ENCODE peak calls at places on chromosomes 5 and 9, in ten cellular contexts. B is astrocyte of the spinal cord; X is mesenchymal stem cell; H is NCI-H2081; G is mammary epithelial cell; F is ecto neural progenitor cell; Z is WERI-Rb-1; R is omental fat pad; A is activated CD4-positive, CD25-positive, alpha-beta regulatory T cell; K is activated CD4-positive, alpha-beta T cell treated with anti-CD3 and anti-CD28 coated beads, Interleukin-2, amount 50 U/mL, for 1 hour. J is an unnamed sample.

GRCh38 chr9:33180526-33181184 is 13.5 kb upstream of the B4GALT1 start:
- DNase-seq in B (peak), X (no peak), H (no peak), G (peak), F (no peak), Z (no peak), R (no peak), A (no peak), K (no peak), J (no peak)

GRCh38 chr5:122076023-122076422 is 2.0 kb downstream of the LOX start:
- DNase-seq in B (peak), X (peak), H (no peak), G (peak), F (no peak), Z (no peak), R (no peak), A (no peak), K (no peak), J (no peak)

GRCh38 chr5:142814122-142814521 is 43.9 kb downstream of the ARHGAP26 start:
- DNase-seq in B (no peak), X (no peak), H (no peak), G (no peak), F (no peak), Z (no peak), R (no peak), A (no peak), K (no peak), J (no peak)

GRCh38 chr5:61394078-61394701 is 62.1 kb downstream of the ZSWIM6 start:
- DNase-seq in B (no peak), X (peak), H (no peak), G (no peak), F (no peak), Z (no peak), R (no peak), A (no peak), K (no peak), J (no peak)

GRCh38 chr5:17217421-17218352 is at the start of gene BASP1:
- DNase-seq in B (peak), X (peak), H (peak), G (peak), F (peak), Z (peak), R (no peak), A (peak), K (no peak), J (no peak)

GRCh38 chr9:116066221-116066620 is 87.4 kb upstream of the PAPPA start:
- DNase-seq in B (no peak), X (no peak), H (no peak), G (no peak), F (no peak), Z (no peak), R (no peak), A (no peak), K (no peak), J (no peak)

GRCh38 chr5:115179068-115179958 is 9.6 kb upstream of the TRIM36 start:
- DNase-seq in B (no peak), X (peak), H (no peak), G (no peak), F (peak), Z (no peak), R (no peak), A (no peak), K (no peak), J (no peak)

GRCh38 chr9:133589454-133590227 is 19.5 kb downstream of the FAM163B start:
- DNase-seq in B (no peak), X (no peak), H (no peak), G (no peak), F (no peak), Z (no peak), R (no peak), A (peak), K (peak), J (no peak)

GRCh38 chr5:113807384-113808053 is 294.0 kb downstream of the YTHDC2 start:
- DNase-seq in B (peak), X (peak), H (no peak), G (no peak), F (peak), Z (peak), R (no peak), A (no peak), K (no peak), J (no peak)

GRCh38 chr5:53543401-53543800 is 17.0 kb upstream of the NDUFS4 start:
- DNase-seq in B (peak), X (no peak), H (no peak), G (no peak), F (no peak), Z (no peak), R (no peak), A (no peak), K (no peak), J (no peak)

GRCh38 chr5:172610643-172611042 is 30.4 kb upstream of the NEURL1B start:
- DNase-seq in B (no peak), X (no peak), H (no peak), G (no peak), F (no peak), Z (no peak), R (no peak), A (no peak), K (no peak), J (no peak)

GRCh38 chr5:133811168-133811567 is 157.3 kb downstream of the C5orf15 start:
- DNase-seq in B (no peak), X (no peak), H (no peak), G (no peak), F (no peak), Z (no peak), R (no peak), A (no peak), K (no peak), J (no peak)

GRCh38 chr5:73298251-73299016 is 125.4 kb downstream of the TMEM174 start:
- DNase-seq in B (peak), X (peak), H (no peak), G (peak), F (peak), Z (no peak), R (no peak), A (no peak), K (no peak), J (no peak)

J was measured in esophagus muscularis mucosa.